ENCODE peak calls at places on chromosomes 3 and 15, in eight cellular contexts. W is NCI-H774; X is osteocyte; O is activated T-helper 1 cell treated with anti-CD3 and anti-CD28 coated beads, Interleukin-12 subunit alpha, Interleukin-12 subunit beta, Interleukin-2, Interleukin-4 antibody, amounts not matched to agents 30 ng/mL and 10 ng/mL and 1 ng/mL, durations not matched to agents 14 hours and 24 hours and 36 hours; R is GM23248; J is B cell; S is pons; I is sigmoid colon. M is an unnamed sample.

GRCh38 chr15:60635507-60636352 is 156.8 kb upstream of the ICE2 start:
- DNase-seq in W (no peak), X (no peak), O (no peak), R (no peak), J (peak; percentile 57), S (peak; percentile 33), I (no peak), M (no peak)

GRCh38 chr3:111246967-111247760 is 175.5 kb downstream of the NECTIN3 start:
- DNase-seq in W (no peak), X (no peak), O (no peak), R (peak; percentile 90), J (no peak), S (no peak), I (no peak), M (no peak)

GRCh38 chr3:110423276-110423675 is 648.3 kb upstream of the NECTIN3 start:
- DNase-seq in W (no peak), X (no peak), O (no peak), R (no peak), J (no peak), S (no peak), I (no peak), M (no peak)

GRCh38 chr15:85381850-85382751 is 1.7 kb downstream of the AKAP13 start:
- DNase-seq in W (no peak), X (no peak), O (no peak), R (peak; percentile 53), J (no peak), S (no peak), I (no peak), M (no peak)

GRCh38 chr3:183261103-183261502 is 8.1 kb downstream of the B3GNT5 start:
- DNase-seq in W (no peak), X (no peak), O (no peak), R (no peak), J (no peak), S (no peak), I (no peak), M (no peak)

GRCh38 chr3:32613183-32613582 is 42.5 kb upstream of the DYNC1LI1 start:
- DNase-seq in W (no peak), X (no peak), O (no peak), R (no peak), J (no peak), S (no peak), I (no peak), M (no peak)

GRCh38 chr15:65366122-65366892 is 11.5 kb downstream of the IGDCC3 start:
- DNase-seq in W (no peak), X (no peak), O (no peak), R (no peak), J (no peak), S (no peak), I (peak; percentile 37), M (no peak)

GRCh38 chr3:32296251-32297204 is 58.0 kb downstream of the CMTM8 start:
- DNase-seq in W (no peak), X (no peak), O (peak; percentile 52), R (peak; percentile 69), J (peak; percentile 51), S (peak; percentile 52), I (peak; percentile 76), M (peak; percentile 88)

GRCh38 chr3:88013592-88013991 is 45.2 kb downstream of the CGGBP1 start:
- DNase-seq in W (no peak), X (no peak), O (no peak), R (peak; percentile 13), J (no peak), S (no peak), I (no peak), M (no peak)

GRCh38 chr3:58051196-58051595 is 43.0 kb downstream of the FLNB start:
- DNase-seq in W (no peak), X (no peak), O (no peak), R (peak; percentile 95), J (no peak), S (no peak), I (peak; percentile 77), M (no peak)

GRCh38 chr3:123447749-123448502 is 964 bp downstream of the ADCY5 start:
- DNase-seq in W (no peak), X (no peak), O (peak; percentile 14), R (peak; percentile 32), J (no peak), S (no peak), I (no peak), M (no peak)

GRCh38 chr15:92290359-92290992 is 103.2 kb upstream of the ST8SIA2 start:
- DNase-seq in W (no peak), X (no peak), O (no peak), R (no peak), J (no peak), S (no peak), I (no peak), M (peak; percentile 17)

GRCh38 chr3:37111199-37111598 is 63.2 kb downstream of the LRRFIP2 start:
- DNase-seq in W (no peak), X (no peak), O (no peak), R (no peak), J (no peak), S (no peak), I (no peak), M (no peak)

GRCh38 chr3:11118181-11118682 is 36.1 kb upstream of the HRH1 start:
- DNase-seq in W (no peak), X (no peak), O (no peak), R (peak; percentile 92), J (no peak), S (no peak), I (no peak), M (no peak)

GRCh38 chr3:131795382-131796085 is 239.3 kb downstream of the CPNE4 start:
- DNase-seq in W (no peak), X (no peak), O (no peak), R (no peak), J (no peak), S (peak; percentile 6), I (no peak), M (no peak)

GRCh38 chr3:196835081-196835480 is 32.6 kb upstream of the SENP5 start:
- DNase-seq in W (no peak), X (no peak), O (no peak), R (no peak), J (no peak), S (no peak), I (no peak), M (no peak)

GRCh38 chr15:60006203-60006782 is 2.2 kb downstream of the FOXB1 start:
- DNase-seq in W (peak; percentile 51), X (no peak), O (peak; percentile 82), R (peak; percentile 48), J (no peak), S (peak; percentile 40), I (no peak), M (no peak)

GRCh38 chr15:64773606-64774555 is 1.5 kb downstream of the RBPMS2 start:
- DNase-seq in W (no peak), X (no peak), O (no peak), R (no peak), J (no peak), S (no peak), I (peak; percentile 71), M (no peak)

GRCh38 chr3:97810779-97811390 is 10.9 kb upstream of the CRYBG3 start:
- DNase-seq in W (no peak), X (no peak), O (no peak), R (peak; percentile 67), J (no peak), S (no peak), I (no peak), M (no peak)

GRCh38 chr3:50671331-50671730 is 3.4 kb upstream of the DOCK3 start:
- DNase-seq in W (no peak), X (no peak), O (no peak), R (peak; percentile 98), J (no peak), S (peak; percentile 50), I (no peak), M (no peak)

GRCh38 chr3:194979173-194979572 is 291.8 kb downstream of the XXYLT1 start:
- DNase-seq in W (no peak), X (peak; percentile 44), O (no peak), R (no peak), J (no peak), S (no peak), I (no peak), M (no peak)

GRCh38 chr3:18987862-18988447 is 160.4 kb upstream of the KCNH8 start:
- DNase-seq in W (no peak), X (no peak), O (no peak), R (no peak), J (no peak), S (no peak), I (no peak), M (peak; percentile 10)

GRCh38 chr3:60182697-60183096 is 1068.6 kb downstream of the FHIT start:
- DNase-seq in W (no peak), X (no peak), O (no peak), R (no peak), J (no peak), S (no peak), I (no peak), M (no peak)

GRCh38 chr3:13705051-13705450 is 156.1 kb downstream of the FBLN2 start:
- DNase-seq in W (no peak), X (peak; percentile 49), O (no peak), R (no peak), J (peak; percentile 5), S (no peak), I (peak; percentile 21), M (no peak)

GRCh38 chr15:89673162-89673506 is 6.0 kb downstream of the PLIN1 start:
- DNase-seq in W (no peak), X (no peak), O (no peak), R (peak; percentile 38), J (no peak), S (no peak), I (no peak), M (no peak)

GRCh38 chr3:177787279-177788041 is 590.2 kb upstream of the TBL1XR1 start:
- DNase-seq in W (no peak), X (no peak), O (no peak), R (no peak), J (no peak), S (no peak), I (no peak), M (no peak)

GRCh38 chr15:73914145-73914544 is 12.1 kb upstream of the LOXL1 start:
- DNase-seq in W (no peak), X (no peak), O (no peak), R (no peak), J (no peak), S (no peak), I (no peak), M (no peak)

GRCh38 chr15:88187195-88187594 is 69.3 kb downstream of the NTRK3 start:
- DNase-seq in W (no peak), X (no peak), O (no peak), R (peak; percentile 10), J (no peak), S (peak; percentile 40), I (no peak), M (peak; percentile 54)

GRCh38 chr3:112811150-112811884 is 35.3 kb downstream of the CD200R1L start:
- DNase-seq in W (no peak), X (no peak), O (no peak), R (peak; percentile 90), J (no peak), S (peak; percentile 5), I (peak; percentile 83), M (no peak)

GRCh38 chr15:88834211-88834812 is 31.1 kb downstream of the ACAN start:
- DNase-seq in W (no peak), X (no peak), O (no peak), R (peak; percentile 15), J (no peak), S (peak; percentile 42), I (no peak), M (peak; percentile 1)

GRCh38 chr15:49468440-49468839 is 45.4 kb downstream of the FGF7 start:
- DNase-seq in W (no peak), X (no peak), O (no peak), R (peak; percentile 82), J (no peak), S (peak; percentile 9), I (no peak), M (no peak)

GRCh38 chr15:77983708-77984445 is 93.6 kb downstream of the TBC1D2B start:
- DNase-seq in W (no peak), X (no peak), O (no peak), R (peak; percentile 49), J (no peak), S (no peak), I (peak; percentile 62), M (no peak)

GRCh38 chr3:157159037-157159761 is 748 bp downstream of the CCNL1 start:
- DNase-seq in W (peak; percentile 82), X (peak; percentile 89), O (peak; percentile 76), R (peak; percentile 80), J (peak; percentile 72), S (no peak), I (peak; percentile 82), M (peak; percentile 32)

GRCh38 chr15:42137461-42138261 is 18.8 kb downstream of the PLA2G4F start:
- DNase-seq in W (peak; percentile 30), X (peak; percentile 72), O (no peak), R (peak; percentile 81), J (no peak), S (peak; percentile 66), I (peak; percentile 28), M (peak; percentile 62)